ENCODE peak calls at places on chromosome 15, in ten cellular contexts. One of them, this sample, is unnamed.
A peak's percentile ranks its signal among the peaks of the same experiment; 100 is the strongest.

GRCh38 chr15:25426896-25427610 is 11.8 kb downstream of the UBE3A start:
- DNase-seq in cardiac fibroblast: no peak
- DNase-seq in foreskin fibroblast: no peak
- DNase-seq in right atrium auricular region: no peak
- DNase-seq in IMR-90: no peak
- DNase-seq in SK-N-SH: no peak
- DNase-seq in bronchial epithelial cell: no peak
- DNase-seq in heart right ventricle: no peak
- DNase-seq in A549: no peak
- DNase-seq in lower lobe of right lung: no peak
- DNase-seq in this sample: no peak

GRCh38 chr15:69478259-69478687 is 25.7 kb downstream of the RPLP1 start:
- DNase-seq in cardiac fibroblast: peak; percentile 67
- DNase-seq in foreskin fibroblast: no peak
- DNase-seq in right atrium auricular region: no peak
- DNase-seq in IMR-90: peak; percentile 44
- DNase-seq in SK-N-SH: peak; percentile 82
- DNase-seq in bronchial epithelial cell: no peak
- DNase-seq in heart right ventricle: peak; percentile 21
- DNase-seq in A549: peak; percentile 80
- DNase-seq in lower lobe of right lung: peak; percentile 69
- DNase-seq in this sample: peak; percentile 56

GRCh38 chr15:96521386-96521785 is 190.9 kb downstream of the NR2F2 start:
- DNase-seq in cardiac fibroblast: no peak
- DNase-seq in foreskin fibroblast: no peak
- DNase-seq in right atrium auricular region: no peak
- DNase-seq in IMR-90: no peak
- DNase-seq in SK-N-SH: no peak
- DNase-seq in bronchial epithelial cell: no peak
- DNase-seq in heart right ventricle: no peak
- DNase-seq in A549: no peak
- DNase-seq in lower lobe of right lung: no peak
- DNase-seq in this sample: no peak

GRCh38 chr15:29309139-29309538 is 39.5 kb upstream of the NSMCE3 start:
- DNase-seq in cardiac fibroblast: no peak
- DNase-seq in foreskin fibroblast: no peak
- DNase-seq in right atrium auricular region: no peak
- DNase-seq in IMR-90: no peak
- DNase-seq in SK-N-SH: no peak
- DNase-seq in bronchial epithelial cell: no peak
- DNase-seq in heart right ventricle: no peak
- DNase-seq in A549: no peak
- DNase-seq in lower lobe of right lung: no peak
- DNase-seq in this sample: no peak

GRCh38 chr15:58432421-58432820 is 630 bp downstream of the LIPC start:
- DNase-seq in cardiac fibroblast: peak; percentile 65
- DNase-seq in foreskin fibroblast: no peak
- DNase-seq in right atrium auricular region: no peak
- DNase-seq in IMR-90: peak; percentile 50
- DNase-seq in SK-N-SH: no peak
- DNase-seq in bronchial epithelial cell: no peak
- DNase-seq in heart right ventricle: no peak
- DNase-seq in A549: no peak
- DNase-seq in lower lobe of right lung: no peak
- DNase-seq in this sample: no peak

GRCh38 chr15:87369269-87369668 is 887.3 kb downstream of the NTRK3 start:
- DNase-seq in cardiac fibroblast: peak; percentile 83
- DNase-seq in foreskin fibroblast: peak; percentile 85
- DNase-seq in right atrium auricular region: no peak
- DNase-seq in IMR-90: peak; percentile 93
- DNase-seq in SK-N-SH: no peak
- DNase-seq in bronchial epithelial cell: peak; percentile 68
- DNase-seq in heart right ventricle: no peak
- DNase-seq in A549: no peak
- DNase-seq in lower lobe of right lung: no peak
- DNase-seq in this sample: peak; percentile 94

GRCh38 chr15:69816522-69816921 is 281.2 kb downstream of the TLE3 start:
- DNase-seq in cardiac fibroblast: no peak
- DNase-seq in foreskin fibroblast: no peak
- DNase-seq in right atrium auricular region: no peak
- DNase-seq in IMR-90: no peak
- DNase-seq in SK-N-SH: no peak
- DNase-seq in bronchial epithelial cell: no peak
- DNase-seq in heart right ventricle: no peak
- DNase-seq in A549: no peak
- DNase-seq in lower lobe of right lung: no peak
- DNase-seq in this sample: no peak

GRCh38 chr15:76512971-76513370 is 176.4 kb downstream of the ISL2 start:
- DNase-seq in cardiac fibroblast: no peak
- DNase-seq in foreskin fibroblast: peak; percentile 1
- DNase-seq in right atrium auricular region: no peak
- DNase-seq in IMR-90: peak; percentile 30
- DNase-seq in SK-N-SH: no peak
- DNase-seq in bronchial epithelial cell: peak; percentile 31
- DNase-seq in heart right ventricle: no peak
- DNase-seq in A549: no peak
- DNase-seq in lower lobe of right lung: no peak
- DNase-seq in this sample: no peak

GRCh38 chr15:31271224-31271635 is 55.4 kb upstream of the KLF13 start:
- DNase-seq in cardiac fibroblast: no peak
- DNase-seq in foreskin fibroblast: no peak
- DNase-seq in right atrium auricular region: no peak
- DNase-seq in IMR-90: no peak
- DNase-seq in SK-N-SH: no peak
- DNase-seq in bronchial epithelial cell: no peak
- DNase-seq in heart right ventricle: peak; percentile 2
- DNase-seq in A549: no peak
- DNase-seq in lower lobe of right lung: no peak
- DNase-seq in this sample: no peak

GRCh38 chr15:94760348-94760747 is 529.0 kb downstream of the MCTP2 start:
- DNase-seq in cardiac fibroblast: no peak
- DNase-seq in foreskin fibroblast: no peak
- DNase-seq in right atrium auricular region: no peak
- DNase-seq in IMR-90: no peak
- DNase-seq in SK-N-SH: no peak
- DNase-seq in bronchial epithelial cell: no peak
- DNase-seq in heart right ventricle: no peak
- DNase-seq in A549: no peak
- DNase-seq in lower lobe of right lung: no peak
- DNase-seq in this sample: no peak

GRCh38 chr15:92393287-92393993 is at the start of gene ST8SIA2:
- DNase-seq in cardiac fibroblast: no peak
- DNase-seq in foreskin fibroblast: no peak
- DNase-seq in right atrium auricular region: no peak
- DNase-seq in IMR-90: no peak
- DNase-seq in SK-N-SH: peak; percentile 90
- DNase-seq in bronchial epithelial cell: no peak
- DNase-seq in heart right ventricle: peak; percentile 23
- DNase-seq in A549: no peak
- DNase-seq in lower lobe of right lung: no peak
- DNase-seq in this sample: peak; percentile 54
- H3K4me3 ChIP-seq in cardiac fibroblast: no peak within 1 kb of the TSS
- H3K4me3 ChIP-seq in foreskin fibroblast: peak within 1 kb of the TSS; percentile 35
- H3K4me3 ChIP-seq in right atrium auricular region: peak within 1 kb of the TSS; percentile 33
- H3K4me3 ChIP-seq in IMR-90: no peak within 1 kb of the TSS
- H3K4me3 ChIP-seq in SK-N-SH: peak within 1 kb of the TSS; percentile 43
- H3K4me3 ChIP-seq in bronchial epithelial cell: no peak within 1 kb of the TSS
- H3K4me3 ChIP-seq in heart right ventricle: peak within 1 kb of the TSS; percentile 57
- H3K4me3 ChIP-seq in A549: peak within 1 kb of the TSS; percentile 43
- H3K4me3 ChIP-seq in lower lobe of right lung: peak within 1 kb of the TSS; percentile 2
- H3K4me3 ChIP-seq in this sample: peak within 1 kb of the TSS; percentile 61

DNA sequence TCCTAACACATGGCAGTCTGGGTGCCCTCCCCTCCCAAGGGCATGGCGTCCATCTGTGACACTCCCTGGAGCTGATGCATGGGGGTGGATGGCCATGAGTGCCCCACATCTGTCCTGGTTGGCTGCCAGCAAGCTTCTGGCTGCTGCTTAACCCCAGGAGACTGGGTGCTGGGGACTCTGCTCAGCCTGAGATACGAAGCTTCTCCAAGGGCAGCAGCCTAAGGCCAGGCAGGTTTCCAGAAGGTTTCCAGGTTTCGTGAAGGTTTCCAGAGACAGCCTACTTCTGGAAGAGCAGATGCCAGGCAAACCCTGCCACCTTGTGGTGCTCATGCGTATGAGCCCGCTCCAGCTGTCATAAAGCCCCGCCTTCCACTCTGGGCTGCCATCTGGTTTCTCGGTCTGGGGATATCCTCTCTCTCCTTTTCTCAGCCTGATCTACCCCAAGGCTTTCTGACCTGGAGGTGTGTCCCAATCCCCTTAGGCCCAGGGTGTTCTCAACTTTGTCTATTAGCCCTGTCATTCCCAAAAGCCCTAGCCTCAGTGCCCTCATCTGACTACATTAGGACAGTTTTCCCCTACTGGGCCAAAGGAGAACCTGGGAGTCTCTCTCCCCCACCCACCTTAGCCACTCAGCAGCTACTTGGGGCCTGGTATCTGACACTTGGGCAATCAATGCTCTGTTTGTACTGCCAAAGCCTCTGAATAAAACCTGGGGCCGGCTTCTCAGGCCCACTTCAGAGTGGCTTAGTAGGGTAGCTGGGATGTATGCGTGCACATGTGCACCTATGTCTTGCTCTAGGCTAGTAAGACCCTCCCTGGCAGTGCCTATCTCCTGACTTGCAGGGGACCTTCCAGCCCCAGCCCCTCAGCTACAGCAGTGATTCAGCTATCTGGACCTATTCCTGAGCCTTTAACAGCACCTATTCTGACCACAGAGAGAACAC is 12.0 kb downstream of the MRPL46 start:
- DNase-seq in cardiac fibroblast: peak; percentile 82
- DNase-seq in foreskin fibroblast: peak; percentile 75
- DNase-seq in right atrium auricular region: no peak
- DNase-seq in IMR-90: peak; percentile 69
- DNase-seq in SK-N-SH: peak; percentile 79
- DNase-seq in bronchial epithelial cell: peak; percentile 64
- DNase-seq in heart right ventricle: peak; percentile 37
- DNase-seq in A549: peak; percentile 78
- DNase-seq in lower lobe of right lung: peak; percentile 55
- DNase-seq in this sample: peak; percentile 62
- TF ChIP-seq CTCF in cardiac fibroblast: peak; percentile 81
- TF ChIP-seq CTCF in foreskin fibroblast: peak; percentile 78
- TF ChIP-seq CTCF in right atrium auricular region: no peak
- TF ChIP-seq CTCF in IMR-90: peak; percentile 71
- TF ChIP-seq CTCF in SK-N-SH: peak; percentile 70
- TF ChIP-seq CTCF in bronchial epithelial cell: peak; percentile 97
- TF ChIP-seq CTCF in heart right ventricle: peak; percentile 59
- TF ChIP-seq CTCF in A549: peak; percentile 83
- TF ChIP-seq CTCF in lower lobe of right lung: peak; percentile 59
- TF ChIP-seq CTCF in this sample: peak; percentile 84

GRCh38 chr15:82043130-82043673 is 2.6 kb downstream of the MEX3B start:
- DNase-seq in cardiac fibroblast: no peak
- DNase-seq in foreskin fibroblast: no peak
- DNase-seq in right atrium auricular region: no peak
- DNase-seq in IMR-90: no peak
- DNase-seq in SK-N-SH: peak; percentile 69
- DNase-seq in bronchial epithelial cell: no peak
- DNase-seq in heart right ventricle: no peak
- DNase-seq in A549: no peak
- DNase-seq in lower lobe of right lung: no peak
- DNase-seq in this sample: no peak
- H3K4me3 ChIP-seq in cardiac fibroblast: peak overlapping the region; percentile 79
- H3K4me3 ChIP-seq in foreskin fibroblast: peak overlapping the region; percentile 87
- H3K4me3 ChIP-seq in right atrium auricular region: no peak overlapping the region
- H3K4me3 ChIP-seq in IMR-90: peak overlapping the region; percentile 92
- H3K4me3 ChIP-seq in SK-N-SH: peak overlapping the region; percentile 95
- H3K4me3 ChIP-seq in bronchial epithelial cell: no peak overlapping the region
- H3K4me3 ChIP-seq in heart right ventricle: peak overlapping the region; percentile 97
- H3K4me3 ChIP-seq in A549: no peak overlapping the region
- H3K4me3 ChIP-seq in lower lobe of right lung: no peak overlapping the region
- H3K4me3 ChIP-seq in this sample: peak overlapping the region; percentile 90

DNA sequence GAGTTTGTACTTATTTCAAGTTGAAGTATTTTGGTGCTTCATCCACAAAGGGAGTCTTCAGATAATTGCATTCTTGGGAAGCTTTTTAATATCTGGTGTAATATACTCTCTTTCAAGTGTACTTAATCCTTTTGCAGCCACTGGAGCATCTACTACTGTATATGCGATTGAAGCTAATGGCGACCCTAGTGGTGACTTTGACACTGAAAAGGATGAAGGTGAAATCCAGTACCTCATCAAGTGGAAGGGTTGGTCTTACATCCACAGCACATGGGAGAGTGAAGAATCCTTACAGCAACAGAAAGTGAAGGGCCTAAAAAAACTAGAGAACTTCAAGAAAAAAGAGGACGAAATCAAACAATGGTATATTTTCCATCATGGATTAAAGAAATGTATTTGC is 42.6 kb downstream of the CHD2 start:
- DNase-seq in cardiac fibroblast: no peak
- DNase-seq in foreskin fibroblast: no peak
- DNase-seq in right atrium auricular region: no peak
- DNase-seq in IMR-90: no peak
- DNase-seq in SK-N-SH: no peak
- DNase-seq in bronchial epithelial cell: no peak
- DNase-seq in heart right ventricle: no peak
- DNase-seq in A549: no peak
- DNase-seq in lower lobe of right lung: no peak
- DNase-seq in this sample: no peak
- TF ChIP-seq CTCF in cardiac fibroblast: no peak
- TF ChIP-seq CTCF in foreskin fibroblast: no peak
- TF ChIP-seq CTCF in right atrium auricular region: no peak
- TF ChIP-seq CTCF in IMR-90: no peak
- TF ChIP-seq CTCF in SK-N-SH: no peak
- TF ChIP-seq CTCF in bronchial epithelial cell: no peak
- TF ChIP-seq CTCF in heart right ventricle: no peak
- TF ChIP-seq CTCF in A549: no peak
- TF ChIP-seq CTCF in lower lobe of right lung: no peak
- TF ChIP-seq CTCF in this sample: no peak

GRCh38 chr15:67138946-67139855 is 73.8 kb downstream of the SMAD3 start:
- DNase-seq in cardiac fibroblast: no peak
- DNase-seq in foreskin fibroblast: no peak
- DNase-seq in right atrium auricular region: no peak
- DNase-seq in IMR-90: peak; percentile 52
- DNase-seq in SK-N-SH: no peak
- DNase-seq in bronchial epithelial cell: no peak
- DNase-seq in heart right ventricle: no peak
- DNase-seq in A549: no peak
- DNase-seq in lower lobe of right lung: no peak
- DNase-seq in this sample: no peak
- H3K4me3 ChIP-seq in cardiac fibroblast: no peak overlapping the region
- H3K4me3 ChIP-seq in foreskin fibroblast: no peak overlapping the region
- H3K4me3 ChIP-seq in right atrium auricular region: no peak overlapping the region
- H3K4me3 ChIP-seq in IMR-90: no peak overlapping the region
- H3K4me3 ChIP-seq in SK-N-SH: no peak overlapping the region
- H3K4me3 ChIP-seq in bronchial epithelial cell: no peak overlapping the region
- H3K4me3 ChIP-seq in heart right ventricle: peak overlapping the region; percentile 29
- H3K4me3 ChIP-seq in A549: no peak overlapping the region
- H3K4me3 ChIP-seq in lower lobe of right lung: peak overlapping the region; percentile 0
- H3K4me3 ChIP-seq in this sample: no peak overlapping the region

This sample was measured in astrocyte of the spinal cord.